ENCODE peak calls at places on chromosomes 2 and 18, in ten cellular contexts. T is cardiac muscle cell, U is IMR-90, Z is lung, D is HCT116, K is body of pancreas, P is heart left ventricle, H is tibial nerve, W is neural progenitor cell, O is tibial artery. I is an unnamed sample. For H3K4me1, the result is how much of the 10 kb centered on the place peaks cover.

GRCh38 chr18:14908541-14908940 is 160.6 kb downstream of the ANKRD30B start:
- DNase-seq in T (no peak), H (no peak), Z (no peak), D (no peak), K (no peak), W (no peak), P (no peak), O (no peak), U (no peak), I (no peak)

GRCh38 chr2:217045725-217046475 is 186.0 kb upstream of the TNP1 start:
- DNase-seq in T (no peak), K (peak), D (no peak), H (no peak), O (no peak), W (no peak), P (no peak), Z (no peak), U (peak), I (no peak)

GRCh38 chr2:174337337-174338154 is 2.8 kb downstream of the SP9 start:
- DNase-seq in K (no peak), H (no peak), T (peak), U (no peak), P (no peak), O (no peak), D (no peak), W (peak), Z (no peak), I (peak)

GRCh38 chr18:48333563-48333962 is 75.6 kb downstream of the ZBTB7C start:
- DNase-seq in H (no peak), P (no peak), U (no peak), D (no peak), K (no peak), Z (no peak), W (peak), O (no peak), T (peak), I (no peak)

GRCh38 chr2:240990726-240991377 is 7.6 kb upstream of the SNED1 start:
- DNase-seq in W (no peak), K (no peak), U (no peak), O (peak), Z (no peak), D (no peak), P (peak), T (no peak), H (no peak), I (no peak)

GRCh38 chr2:149388120-149388816 is 57.9 kb downstream of the LYPD6 start:
- DNase-seq in Z (no peak), P (no peak), H (no peak), K (no peak), U (no peak), T (no peak), D (no peak), W (peak), O (no peak), I (peak)

GRCh38 chr18:22538463-22538862 is 120.7 kb upstream of the CTAGE1 start:
- DNase-seq in W (no peak), D (no peak), Z (no peak), O (peak), K (no peak), U (no peak), T (no peak), P (peak), H (peak), I (no peak)

GRCh38 chr2:54632733-54633692 is 90.4 kb upstream of the EML6 start:
- DNase-seq in Z (no peak), O (no peak), P (peak), K (no peak), W (no peak), D (no peak), U (peak), H (no peak), T (no peak), I (no peak)

GRCh38 chr2:234368861-234369261 is 128.0 kb downstream of the ARL4C start:
- DNase-seq in Z (peak), U (peak), O (no peak), H (peak), W (peak), D (no peak), K (no peak), P (no peak), T (no peak), I (peak)

GRCh38 chr18:39742015-39742466 is 2176.4 kb upstream of the CELF4 start:
- DNase-seq in Z (no peak), D (no peak), U (peak), T (peak), W (no peak), K (no peak), H (no peak), P (no peak), O (no peak), I (no peak)

GRCh38 chr2:72825271-72826155 is at the start of gene EXOC6B:
- DNase-seq in H (peak), U (peak), D (peak), W (peak), O (peak), Z (peak), T (peak), P (peak), K (peak), I (peak)

GRCh38 chr2:195304310-195304709 is 352.7 kb upstream of the SLC39A10 start:
- DNase-seq in K (no peak), P (no peak), T (no peak), D (peak), O (no peak), Z (no peak), W (peak), U (peak), H (no peak), I (peak)

GRCh38 chr18:57077786-57078552 is 68.9 kb upstream of the BOD1L2 start:
- DNase-seq in Z (no peak), O (no peak), K (no peak), T (no peak), U (no peak), H (no peak), P (no peak), W (no peak), D (no peak), I (no peak)

GRCh38 chr2:120589782-120590608 is 145.7 kb upstream of the GLI2 start:
- DNase-seq in T (no peak), H (no peak), O (no peak), W (no peak), P (no peak), K (no peak), D (no peak), Z (peak), U (peak), I (no peak)

GRCh38 chr2:50820176-50820575 is 211.8 kb downstream of the NRXN1 start:
- DNase-seq in D (no peak), T (no peak), O (no peak), U (no peak), H (no peak), P (no peak), Z (no peak), W (no peak), K (no peak), I (no peak)

GRCh38 chr2:239021224-239021623 is 173.3 kb downstream of the TWIST2 start:
- DNase-seq in D (no peak), K (no peak), W (no peak), Z (no peak), U (no peak), T (no peak), P (peak), H (no peak), O (peak), I (no peak)

GRCh38 chr2:28707592-28707991 is 44.0 kb upstream of the PPP1CB start:
- DNase-seq in U (no peak), P (no peak), W (no peak), Z (no peak), K (no peak), O (no peak), D (no peak), T (no peak), H (no peak), I (no peak)

GRCh38 chr18:63725682-63726480 is 23.1 kb downstream of the SERPINB11 start:
- DNase-seq in D (no peak), U (no peak), Z (no peak), W (peak), O (no peak), P (no peak), H (no peak), T (no peak), K (no peak), I (no peak)

GRCh38 chr2:112870851-112871830 is 34.6 kb upstream of the IL1B start:
- DNase-seq in U (no peak), O (peak), H (no peak), D (no peak), W (no peak), P (no peak), Z (no peak), K (no peak), T (no peak), I (no peak)

GRCh38 chr2:64404002-64404731 is 49.8 kb upstream of the LGALSL start:
- DNase-seq in D (no peak), O (peak), Z (peak), H (peak), T (peak), W (peak), K (peak), P (peak), U (peak), I (no peak)

GRCh38 chr2:75311993-75312392 is 112.7 kb upstream of the TACR1 start:
- DNase-seq in K (no peak), T (no peak), W (peak), D (peak), P (no peak), O (no peak), H (no peak), U (no peak), Z (no peak), I (peak)

GRCh38 chr2:216603010-216603883 is 30.0 kb upstream of the IGFBP2 start:
- DNase-seq in H (no peak), O (no peak), Z (no peak), T (no peak), W (no peak), K (peak), D (no peak), P (no peak), U (no peak), I (no peak)

GRCh38 chr2:169767243-169767888 is 31.3 kb upstream of the SSB start:
- DNase-seq in H (peak), T (peak), K (peak), Z (peak), P (peak), U (peak), D (peak), W (peak), O (no peak), I (peak)
- TF ChIP-seq CTCF in H (peak), T (peak), K (peak), Z (peak), P (peak), U (peak), D (peak), W (peak), O (peak), I (peak)

GRCh38 chr2:188380280-188380679 is 88.6 kb downstream of the GULP1 start:
- DNase-seq in D (no peak), H (no peak), P (no peak), Z (no peak), O (no peak), T (no peak), K (no peak), U (no peak), W (no peak), I (no peak)

GRCh38 chr2:188383158-188383557 is 91.5 kb downstream of the GULP1 start:
- DNase-seq in U (peak), P (no peak), O (no peak), H (no peak), Z (no peak), D (no peak), W (no peak), T (no peak), K (no peak), I (no peak)

GRCh38 chr2:188381614-188382013 is 89.9 kb downstream of the GULP1 start:
- DNase-seq in U (peak), H (no peak), P (no peak), Z (no peak), T (no peak), O (no peak), K (no peak), W (no peak), D (peak), I (no peak)

GRCh38 chr2:188379748-188380147 is 88.1 kb downstream of the GULP1 start:
- DNase-seq in H (no peak), W (no peak), K (no peak), D (no peak), U (no peak), P (no peak), O (no peak), T (no peak), Z (no peak), I (no peak)

GRCh38 chr2:188382107-188382506 is 90.4 kb downstream of the GULP1 start:
- DNase-seq in U (peak), Z (no peak), H (no peak), K (no peak), O (no peak), P (no peak), W (no peak), T (no peak), D (no peak), I (no peak)
- H3K4me3 ChIP-seq in U (no peak), Z (no peak), H (no peak), K (no peak), O (peak), P (no peak), W (no peak), T (no peak), D (peak), I (no peak)

DNA sequence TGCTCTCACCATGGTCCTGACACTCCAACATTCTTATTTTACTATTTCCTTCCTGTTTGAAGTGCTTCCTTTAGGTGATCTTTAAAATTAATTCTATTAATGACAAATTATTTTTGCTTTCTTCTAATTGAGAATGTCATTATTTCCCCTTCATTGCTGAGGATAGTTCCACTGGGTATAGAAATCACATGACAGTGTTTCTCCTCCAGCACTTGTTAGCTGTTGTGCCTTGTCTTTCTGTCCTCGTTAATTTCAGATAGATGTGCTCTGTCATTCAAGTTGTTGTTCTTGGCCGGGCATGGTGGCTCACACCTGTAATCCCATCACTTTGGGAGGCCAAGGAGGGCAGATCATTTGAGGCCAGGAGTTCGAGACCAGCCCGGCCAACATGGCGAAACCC is 321.0 kb upstream of the RAB6C start:
- DNase-seq in W (no peak), K (no peak), P (no peak), D (no peak), Z (no peak), T (no peak), O (no peak), H (no peak), U (no peak), I (no peak)
- H3K4me1 ChIP-seq in W (under half), K (under half), P (under half), D (under half), Z (under half), T (under half), O (under half), H (under half), U (under half), I (under half)

GRCh38 chr2:230321031-230321430 is 6.0 kb upstream of the SP140L start:
- DNase-seq in Z (no peak), K (no peak), P (no peak), W (no peak), O (no peak), D (no peak), T (no peak), U (no peak), H (no peak), I (no peak)

GRCh38 chr2:230324503-230324902 is 2.5 kb upstream of the SP140L start:
- DNase-seq in K (no peak), P (no peak), H (no peak), O (no peak), D (no peak), W (no peak), U (no peak), Z (no peak), T (no peak), I (no peak)

GRCh38 chr2:230325316-230326243 is 1.4 kb upstream of the SP140L start:
- DNase-seq in H (no peak), W (no peak), U (no peak), O (no peak), P (no peak), T (no peak), Z (no peak), K (no peak), D (no peak), I (no peak)

GRCh38 chr2:230322561-230323384 is 4.2 kb upstream of the SP140L start:
- DNase-seq in P (no peak), W (no peak), T (no peak), H (no peak), Z (no peak), K (no peak), O (no peak), D (no peak), U (no peak), I (no peak)

DNA sequence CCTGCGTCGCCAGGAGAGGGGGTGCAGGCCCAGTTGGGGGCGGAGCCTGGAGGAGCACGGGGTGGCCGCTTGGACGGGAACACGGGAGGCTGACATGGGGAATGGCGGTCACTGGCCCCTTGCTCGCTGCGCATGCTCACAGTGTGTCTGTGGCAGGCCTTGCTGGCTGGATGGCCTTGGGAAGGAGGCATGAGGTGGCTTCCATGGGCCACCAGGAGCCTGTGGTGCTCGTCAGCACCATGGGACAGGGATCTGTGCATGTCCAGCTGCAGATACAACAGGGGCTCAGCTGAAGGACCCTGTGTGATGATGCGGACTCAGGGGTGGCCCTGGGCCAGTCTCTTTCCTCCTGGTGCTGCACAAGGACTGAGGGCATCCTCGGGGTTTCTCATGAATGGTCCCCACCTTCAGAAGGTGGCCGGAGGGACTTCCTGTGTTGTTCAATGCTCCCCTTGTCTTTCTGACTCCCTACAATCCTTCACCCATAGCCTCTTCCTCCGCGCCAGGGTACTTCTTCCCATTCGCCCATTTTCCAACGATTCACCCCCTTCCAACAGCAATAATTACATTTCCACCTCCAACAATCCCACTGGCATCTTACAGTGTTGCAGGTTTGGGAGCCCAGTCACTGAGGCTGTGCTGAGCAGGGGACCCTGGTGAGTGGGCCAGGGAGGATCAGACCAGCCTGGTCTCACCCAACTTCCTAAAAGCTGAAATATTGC is 3.4 kb upstream of the SP140L start:
- DNase-seq in O (no peak), P (no peak), D (peak), T (no peak), W (no peak), Z (no peak), K (no peak), H (no peak), U (no peak), I (no peak)
- TF ChIP-seq CTCF in O (no peak), P (no peak), D (peak), T (peak), W (no peak), Z (no peak), K (no peak), H (no peak), U (no peak), I (no peak)